ENCODE peak calls at places on chromosomes 13 and 19, in six cellular contexts. One of them, this sample, is unnamed.

GRCh38 chr19:43780706-43781525 is at the start of gene KCNN4:
- DNase-seq in neural progenitor cell: no peak
- DNase-seq in endothelial cell of umbilical vein: no peak
- DNase-seq in fibroblast of lung: peak; percentile 54
- DNase-seq in astrocyte: peak; percentile 91
- DNase-seq in MM.1S: no peak
- DNase-seq in this sample: peak; percentile 96

GRCh38 chr13:75485286-75486062 is 3.5 kb upstream of the TBC1D4 start:
- DNase-seq in neural progenitor cell: no peak
- DNase-seq in endothelial cell of umbilical vein: no peak
- DNase-seq in fibroblast of lung: no peak
- DNase-seq in astrocyte: peak; percentile 91
- DNase-seq in MM.1S: no peak
- DNase-seq in this sample: peak; percentile 71

GRCh38 chr13:99087954-99088491 is 110.2 kb upstream of the DOCK9 start:
- DNase-seq in neural progenitor cell: peak; percentile 37
- DNase-seq in endothelial cell of umbilical vein: no peak
- DNase-seq in fibroblast of lung: no peak
- DNase-seq in astrocyte: no peak
- DNase-seq in MM.1S: peak; percentile 24
- DNase-seq in this sample: no peak

GRCh38 chr19:38740932-38741331 is 3.3 kb downstream of the CAPN12 start:
- DNase-seq in neural progenitor cell: no peak
- DNase-seq in endothelial cell of umbilical vein: no peak
- DNase-seq in fibroblast of lung: no peak
- DNase-seq in astrocyte: no peak
- DNase-seq in MM.1S: no peak
- DNase-seq in this sample: no peak

GRCh38 chr13:50714886-50715285 is 128.6 kb downstream of the DLEU7 start:
- DNase-seq in neural progenitor cell: no peak
- DNase-seq in endothelial cell of umbilical vein: no peak
- DNase-seq in fibroblast of lung: no peak
- DNase-seq in astrocyte: no peak
- DNase-seq in MM.1S: no peak
- DNase-seq in this sample: no peak

GRCh38 chr13:113021391-113021790 is 52.4 kb downstream of the MCF2L start:
- DNase-seq in neural progenitor cell: no peak
- DNase-seq in endothelial cell of umbilical vein: no peak
- DNase-seq in fibroblast of lung: no peak
- DNase-seq in astrocyte: no peak
- DNase-seq in MM.1S: no peak
- DNase-seq in this sample: no peak

GRCh38 chr13:37618554-37618953 is 20.0 kb upstream of the POSTN start:
- DNase-seq in neural progenitor cell: no peak
- DNase-seq in endothelial cell of umbilical vein: peak; percentile 14
- DNase-seq in fibroblast of lung: peak; percentile 71
- DNase-seq in astrocyte: peak; percentile 91
- DNase-seq in MM.1S: no peak
- DNase-seq in this sample: no peak

GRCh38 chr19:14081797-14082674 is 3.5 kb downstream of the C19orf67 start:
- DNase-seq in neural progenitor cell: peak; percentile 34
- DNase-seq in endothelial cell of umbilical vein: no peak
- DNase-seq in fibroblast of lung: no peak
- DNase-seq in astrocyte: peak; percentile 31
- DNase-seq in MM.1S: no peak
- DNase-seq in this sample: peak; percentile 90

GRCh38 chr13:33205224-33205623 is 80.3 kb downstream of the STARD13 start:
- DNase-seq in neural progenitor cell: no peak
- DNase-seq in endothelial cell of umbilical vein: peak; percentile 65
- DNase-seq in fibroblast of lung: no peak
- DNase-seq in astrocyte: no peak
- DNase-seq in MM.1S: no peak
- DNase-seq in this sample: no peak

GRCh38 chr19:13095934-13096890 is 6.4 kb downstream of the LYL1 start:
- DNase-seq in neural progenitor cell: peak; percentile 90
- DNase-seq in endothelial cell of umbilical vein: peak; percentile 45
- DNase-seq in fibroblast of lung: no peak
- DNase-seq in astrocyte: no peak
- DNase-seq in MM.1S: no peak
- DNase-seq in this sample: no peak

GRCh38 chr19:14795078-14795721 is 16.8 kb upstream of the ADGRE2 start:
- DNase-seq in neural progenitor cell: no peak
- DNase-seq in endothelial cell of umbilical vein: no peak
- DNase-seq in fibroblast of lung: no peak
- DNase-seq in astrocyte: no peak
- DNase-seq in MM.1S: no peak
- DNase-seq in this sample: peak; percentile 34

GRCh38 chr13:67204731-67205130 is 25.4 kb downstream of the PCDH9 start:
- DNase-seq in neural progenitor cell: no peak
- DNase-seq in endothelial cell of umbilical vein: no peak
- DNase-seq in fibroblast of lung: no peak
- DNase-seq in astrocyte: peak; percentile 10
- DNase-seq in MM.1S: no peak
- DNase-seq in this sample: no peak

GRCh38 chr19:31810536-31811109 is 461.4 kb upstream of the TSHZ3 start:
- DNase-seq in neural progenitor cell: no peak
- DNase-seq in endothelial cell of umbilical vein: no peak
- DNase-seq in fibroblast of lung: no peak
- DNase-seq in astrocyte: no peak
- DNase-seq in MM.1S: no peak
- DNase-seq in this sample: no peak

GRCh38 chr13:105918842-105919741 is 616.4 kb downstream of the EFNB2 start:
- DNase-seq in neural progenitor cell: no peak
- DNase-seq in endothelial cell of umbilical vein: peak; percentile 42
- DNase-seq in fibroblast of lung: peak; percentile 91
- DNase-seq in astrocyte: peak; percentile 76
- DNase-seq in MM.1S: peak; percentile 71
- DNase-seq in this sample: peak; percentile 66

GRCh38 chr19:58361900-58362271 is 665 bp downstream of the ZNF497 start:
- DNase-seq in neural progenitor cell: no peak
- DNase-seq in endothelial cell of umbilical vein: no peak
- DNase-seq in fibroblast of lung: no peak
- DNase-seq in astrocyte: peak; percentile 47
- DNase-seq in MM.1S: no peak
- DNase-seq in this sample: no peak

GRCh38 chr19:7870571-7871279 is 3.5 kb downstream of the PRR36 start:
- DNase-seq in neural progenitor cell: peak; percentile 88
- DNase-seq in endothelial cell of umbilical vein: peak; percentile 33
- DNase-seq in fibroblast of lung: peak; percentile 10
- DNase-seq in astrocyte: no peak
- DNase-seq in MM.1S: peak; percentile 78
- DNase-seq in this sample: peak; percentile 59

GRCh38 chr13:50412046-50412617 is 396.9 kb downstream of the KCNRG start:
- DNase-seq in neural progenitor cell: no peak
- DNase-seq in endothelial cell of umbilical vein: no peak
- DNase-seq in fibroblast of lung: peak; percentile 50
- DNase-seq in astrocyte: peak; percentile 32
- DNase-seq in MM.1S: no peak
- DNase-seq in this sample: no peak

GRCh38 chr13:20175907-20176652 is 15.2 kb upstream of the GJA3 start:
- DNase-seq in neural progenitor cell: no peak
- DNase-seq in endothelial cell of umbilical vein: no peak
- DNase-seq in fibroblast of lung: no peak
- DNase-seq in astrocyte: no peak
- DNase-seq in MM.1S: no peak
- DNase-seq in this sample: no peak

GRCh38 chr13:60143775-60144174 is 20.0 kb downstream of the DIAPH3 start:
- DNase-seq in neural progenitor cell: no peak
- DNase-seq in endothelial cell of umbilical vein: peak; percentile 34
- DNase-seq in fibroblast of lung: no peak
- DNase-seq in astrocyte: no peak
- DNase-seq in MM.1S: no peak
- DNase-seq in this sample: no peak

DNA sequence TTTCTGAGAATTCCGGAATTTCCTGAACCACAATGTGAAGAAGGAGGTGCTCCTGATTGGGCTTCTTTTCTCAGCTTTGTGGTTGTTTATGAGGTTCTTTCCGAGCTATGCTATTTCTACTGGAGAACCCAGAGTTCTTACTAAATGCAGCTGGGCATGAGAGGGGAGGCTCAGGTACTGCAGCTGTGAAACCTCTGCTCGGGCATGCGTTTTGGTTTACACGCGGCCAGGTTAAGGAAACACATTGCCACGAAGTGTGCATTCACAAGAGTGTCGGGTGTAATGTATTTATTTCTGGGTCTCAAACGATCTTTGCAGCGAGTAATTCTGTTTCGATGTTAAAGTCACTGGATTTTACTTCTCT is 657 bp upstream of the MIR17HG start:
- DNase-seq in neural progenitor cell: peak; percentile 51
- DNase-seq in endothelial cell of umbilical vein: peak; percentile 39
- DNase-seq in fibroblast of lung: no peak
- DNase-seq in astrocyte: no peak
- DNase-seq in MM.1S: peak; percentile 65
- DNase-seq in this sample: peak; percentile 32
- TF ChIP-seq EZH2 in neural progenitor cell: peak; percentile 38
- TF ChIP-seq EZH2 in endothelial cell of umbilical vein: no peak
- TF ChIP-seq EZH2 in fibroblast of lung: peak; percentile 72
- TF ChIP-seq EZH2 in astrocyte: no peak
- TF ChIP-seq EZH2 in MM.1S: no peak
- TF ChIP-seq EZH2 in this sample: no peak

GRCh38 chr13:35475960-35476943 is at the start of gene MAB21L1:
- DNase-seq in neural progenitor cell: peak; percentile 81
- DNase-seq in endothelial cell of umbilical vein: peak; percentile 24
- DNase-seq in fibroblast of lung: peak; percentile 52
- DNase-seq in astrocyte: peak; percentile 48
- DNase-seq in MM.1S: no peak
- DNase-seq in this sample: peak; percentile 2
- TF ChIP-seq EZH2 in neural progenitor cell: peak; percentile 62
- TF ChIP-seq EZH2 in endothelial cell of umbilical vein: no peak
- TF ChIP-seq EZH2 in fibroblast of lung: no peak
- TF ChIP-seq EZH2 in astrocyte: peak; percentile 45
- TF ChIP-seq EZH2 in MM.1S: no peak
- TF ChIP-seq EZH2 in this sample: no peak

DNA sequence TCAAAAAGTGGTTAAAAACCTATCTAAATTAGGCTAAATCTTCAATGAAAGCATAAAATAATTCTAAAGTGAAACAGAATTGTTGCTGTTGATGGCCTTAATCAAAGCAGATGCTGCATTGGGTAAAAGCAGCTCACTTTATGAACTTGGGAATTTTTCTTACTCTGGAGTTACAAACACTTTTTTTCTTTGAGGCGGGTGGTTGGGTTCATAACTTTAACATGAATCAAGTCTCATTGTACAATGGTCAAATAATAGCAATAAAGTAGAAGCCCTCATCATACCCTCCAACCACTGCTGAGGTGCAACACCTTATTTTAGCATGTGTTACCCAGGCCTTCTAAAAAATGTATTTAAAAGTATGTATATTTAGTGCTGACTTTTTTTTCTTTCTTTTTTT is 29.1 kb downstream of the NUP58 start:
- DNase-seq in neural progenitor cell: no peak
- DNase-seq in endothelial cell of umbilical vein: no peak
- DNase-seq in fibroblast of lung: peak; percentile 17
- DNase-seq in astrocyte: peak; percentile 61
- DNase-seq in MM.1S: no peak
- DNase-seq in this sample: peak; percentile 55
- TF ChIP-seq EZH2 in neural progenitor cell: no peak
- TF ChIP-seq EZH2 in endothelial cell of umbilical vein: no peak
- TF ChIP-seq EZH2 in fibroblast of lung: no peak
- TF ChIP-seq EZH2 in astrocyte: no peak
- TF ChIP-seq EZH2 in MM.1S: no peak
- TF ChIP-seq EZH2 in this sample: no peak

DNA sequence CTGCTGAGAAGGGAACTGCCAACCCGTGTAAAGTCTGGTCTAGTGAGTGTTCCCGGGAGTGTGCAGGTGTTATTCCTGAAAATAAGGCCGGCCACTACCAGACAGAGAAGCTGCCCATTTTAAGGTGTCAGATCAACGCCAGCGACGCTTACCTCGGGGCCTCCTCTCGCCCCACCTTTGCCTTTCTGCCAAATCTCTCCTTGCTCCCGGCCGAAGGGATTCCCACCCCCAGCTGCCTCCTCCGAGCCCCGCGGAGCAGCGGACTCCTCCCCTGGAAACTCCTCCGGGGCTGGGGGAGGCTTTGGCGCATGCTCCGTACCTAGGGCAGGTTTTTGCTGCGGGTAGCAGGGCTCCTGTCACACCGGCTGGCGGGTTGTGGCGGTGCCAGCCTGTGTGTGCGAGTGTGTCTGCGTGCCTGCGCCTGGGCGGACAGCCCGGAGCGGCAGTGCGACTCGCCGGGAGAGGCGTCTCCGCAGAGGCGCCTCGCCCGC is at the start of gene HS6ST3:
- DNase-seq in neural progenitor cell: peak; percentile 75
- DNase-seq in endothelial cell of umbilical vein: peak; percentile 15
- DNase-seq in fibroblast of lung: no peak
- DNase-seq in astrocyte: no peak
- DNase-seq in MM.1S: peak; percentile 61
- DNase-seq in this sample: peak; percentile 14
- TF ChIP-seq EZH2 in neural progenitor cell: no peak
- TF ChIP-seq EZH2 in endothelial cell of umbilical vein: peak; percentile 52
- TF ChIP-seq EZH2 in fibroblast of lung: peak; percentile 79
- TF ChIP-seq EZH2 in astrocyte: peak; percentile 18
- TF ChIP-seq EZH2 in MM.1S: no peak
- TF ChIP-seq EZH2 in this sample: peak; percentile 66

DNA sequence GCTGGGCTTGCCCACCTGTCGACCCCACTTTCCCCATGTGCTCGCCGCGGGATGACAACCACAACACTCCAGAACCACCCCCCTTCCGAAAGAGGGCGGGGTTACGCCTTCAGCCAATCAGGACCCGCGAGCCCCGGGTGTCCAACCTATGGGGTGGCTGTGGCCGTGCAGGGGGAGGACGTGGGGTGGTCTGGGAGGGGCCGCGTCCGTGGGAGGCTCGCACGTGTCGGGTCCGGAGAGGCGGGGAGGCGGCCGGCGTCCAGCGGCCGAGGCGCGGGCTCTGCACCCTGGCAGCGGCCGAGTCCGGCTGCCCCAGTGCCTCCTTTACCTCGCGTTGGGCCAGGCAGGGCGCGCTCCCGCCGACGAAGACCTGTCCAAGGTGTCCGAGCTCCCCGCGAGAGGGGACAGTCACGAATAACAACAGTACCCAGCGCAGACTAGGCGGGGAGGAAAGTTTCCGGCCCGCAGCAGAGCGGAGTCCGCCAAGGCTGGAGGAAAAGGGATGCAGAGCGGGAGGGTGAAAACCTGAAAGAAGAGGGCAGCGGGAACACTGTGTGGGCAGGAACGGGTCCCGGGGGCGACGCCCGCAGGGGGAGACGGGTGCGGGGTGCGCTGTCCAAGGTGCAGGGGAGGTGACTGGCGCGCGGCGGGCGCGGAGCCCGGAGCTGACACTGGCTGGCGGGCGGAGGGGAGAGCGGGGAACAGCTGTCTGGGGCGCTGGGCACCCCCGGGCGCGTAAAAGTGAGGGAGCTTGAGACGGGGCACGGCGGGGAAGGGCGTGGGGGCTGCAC is 896 bp downstream of the ENOX1 start:
- DNase-seq in neural progenitor cell: peak; percentile 77
- DNase-seq in endothelial cell of umbilical vein: peak; percentile 53
- DNase-seq in fibroblast of lung: peak; percentile 77
- DNase-seq in astrocyte: peak; percentile 55
- DNase-seq in MM.1S: peak; percentile 18
- DNase-seq in this sample: peak; percentile 56
- TF ChIP-seq EZH2 in neural progenitor cell: peak; percentile 50
- TF ChIP-seq EZH2 in endothelial cell of umbilical vein: peak; percentile 18
- TF ChIP-seq EZH2 in fibroblast of lung: no peak
- TF ChIP-seq EZH2 in astrocyte: no peak
- TF ChIP-seq EZH2 in MM.1S: no peak
- TF ChIP-seq EZH2 in this sample: no peak